ENCODE peak calls at places on chromosomes 1 and 21, in nine cellular contexts. G is lung, P is AG04450, O is aorta, C is tibial nerve, W is adrenal gland, F is GM23248, S is fibroblast of lung, J is fibroblast of mammary gland. I is an unnamed sample.
A peak's percentile ranks its signal among the peaks of the same experiment; 100 is the strongest.

GRCh38 chr21:27569091-27569490 is 602.2 kb upstream of the ADAMTS5 start:
- DNase-seq in G (no peak), P (no peak), O (no peak), C (no peak), W (no peak), F (no peak), S (peak; percentile 9), J (peak; percentile 33), I (no peak)

GRCh38 chr1:51628715-51629590 is 12.1 kb downstream of the OSBPL9 start:
- DNase-seq in G (no peak), P (no peak), O (no peak), C (no peak), W (no peak), F (no peak), S (no peak), J (no peak), I (no peak)

GRCh38 chr1:162233066-162233465 is 143.6 kb downstream of the SPATA46 start:
- DNase-seq in G (no peak), P (no peak), O (no peak), C (no peak), W (no peak), F (no peak), S (no peak), J (no peak), I (no peak)

GRCh38 chr1:217369271-217369981 is 261.5 kb downstream of the GPATCH2 start:
- DNase-seq in G (no peak), P (no peak), O (no peak), C (no peak), W (no peak), F (no peak), S (no peak), J (no peak), I (peak; percentile 38)

GRCh38 chr1:230822092-230822581 is 46.2 kb downstream of the C1orf198 start:
- DNase-seq in G (no peak), P (no peak), O (peak; percentile 69), C (peak; percentile 50), W (no peak), F (peak; percentile 67), S (peak; percentile 12), J (peak; percentile 88), I (no peak)

GRCh38 chr1:231494439-231495110 is 33.9 kb upstream of the TSNAX start:
- DNase-seq in G (no peak), P (no peak), O (no peak), C (no peak), W (no peak), F (no peak), S (no peak), J (no peak), I (no peak)

GRCh38 chr1:197781998-197782718 is 6.9 kb upstream of the DENND1B start:
- DNase-seq in G (no peak), P (no peak), O (no peak), C (no peak), W (no peak), F (peak; percentile 66), S (peak; percentile 69), J (peak; percentile 48), I (no peak)

GRCh38 chr1:148161252-148161901 is 9.3 kb upstream of the NBPF11 start:
- DNase-seq in G (no peak), P (no peak), O (no peak), C (no peak), W (no peak), F (no peak), S (no peak), J (no peak), I (no peak)

GRCh38 chr1:45938029-45938428 is 134.6 kb downstream of the MAST2 start:
- DNase-seq in G (no peak), P (no peak), O (no peak), C (no peak), W (no peak), F (no peak), S (no peak), J (no peak), I (no peak)

GRCh38 chr1:236494586-236495207 is 29.1 kb upstream of the LGALS8 start:
- DNase-seq in G (no peak), P (no peak), O (no peak), C (no peak), W (no peak), F (peak; percentile 32), S (peak; percentile 29), J (peak; percentile 24), I (no peak)

GRCh38 chr1:232853994-232854532 is 48.8 kb downstream of the MAP10 start:
- DNase-seq in G (no peak), P (peak; percentile 43), O (no peak), C (no peak), W (no peak), F (peak; percentile 91), S (peak; percentile 98), J (peak; percentile 71), I (no peak)

GRCh38 chr1:204846546-204846945 is 24.1 kb upstream of the NFASC start:
- DNase-seq in G (no peak), P (no peak), O (no peak), C (no peak), W (no peak), F (no peak), S (no peak), J (no peak), I (no peak)

DNA sequence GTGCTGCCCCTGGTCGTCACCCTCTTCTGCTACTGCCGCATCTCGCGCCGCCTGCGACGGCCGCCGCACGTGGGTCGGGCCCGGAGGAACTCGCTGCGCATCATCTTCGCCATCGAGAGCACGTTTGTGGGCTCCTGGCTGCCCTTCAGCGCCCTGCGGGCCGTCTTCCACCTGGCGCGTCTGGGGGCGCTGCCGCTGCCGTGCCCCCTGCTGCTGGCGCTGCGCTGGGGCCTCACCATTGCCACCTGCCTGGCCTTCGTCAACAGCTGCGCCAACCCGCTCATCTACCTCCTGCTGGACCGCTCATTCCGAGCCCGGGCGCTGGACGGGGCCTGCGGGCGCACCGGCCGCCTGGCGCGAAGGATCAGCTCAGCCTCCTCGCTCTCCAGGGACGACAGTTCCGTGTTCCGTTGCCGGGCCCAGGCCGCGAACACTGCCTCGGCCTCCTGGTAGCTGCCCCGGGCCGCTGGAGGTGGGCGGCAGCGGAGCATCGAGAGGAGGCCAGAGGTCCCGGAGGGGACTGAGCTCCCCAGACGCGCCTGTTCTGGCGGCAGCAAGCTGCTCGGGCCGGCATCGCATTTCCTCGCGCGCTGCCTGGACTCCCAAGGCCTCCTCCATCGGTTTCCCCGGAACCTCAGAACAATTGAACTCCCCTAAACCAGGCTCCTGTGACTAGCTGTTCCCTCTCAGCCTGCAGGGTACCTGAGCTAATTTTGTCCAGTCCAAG is 1.1 kb downstream of the GPR25 start:
- DNase-seq in G (peak; percentile 27), P (no peak), O (no peak), C (no peak), W (no peak), F (peak; percentile 30), S (no peak), J (no peak), I (no peak)
- H3K4me3 ChIP-seq in G (peak overlapping the region; percentile 19), P (peak overlapping the region; percentile 25), O (no peak overlapping the region), C (peak overlapping the region; percentile 42), W (no peak overlapping the region), F (peak overlapping the region; percentile 45), S (no peak overlapping the region), J (no peak overlapping the region), I (no peak overlapping the region)

DNA sequence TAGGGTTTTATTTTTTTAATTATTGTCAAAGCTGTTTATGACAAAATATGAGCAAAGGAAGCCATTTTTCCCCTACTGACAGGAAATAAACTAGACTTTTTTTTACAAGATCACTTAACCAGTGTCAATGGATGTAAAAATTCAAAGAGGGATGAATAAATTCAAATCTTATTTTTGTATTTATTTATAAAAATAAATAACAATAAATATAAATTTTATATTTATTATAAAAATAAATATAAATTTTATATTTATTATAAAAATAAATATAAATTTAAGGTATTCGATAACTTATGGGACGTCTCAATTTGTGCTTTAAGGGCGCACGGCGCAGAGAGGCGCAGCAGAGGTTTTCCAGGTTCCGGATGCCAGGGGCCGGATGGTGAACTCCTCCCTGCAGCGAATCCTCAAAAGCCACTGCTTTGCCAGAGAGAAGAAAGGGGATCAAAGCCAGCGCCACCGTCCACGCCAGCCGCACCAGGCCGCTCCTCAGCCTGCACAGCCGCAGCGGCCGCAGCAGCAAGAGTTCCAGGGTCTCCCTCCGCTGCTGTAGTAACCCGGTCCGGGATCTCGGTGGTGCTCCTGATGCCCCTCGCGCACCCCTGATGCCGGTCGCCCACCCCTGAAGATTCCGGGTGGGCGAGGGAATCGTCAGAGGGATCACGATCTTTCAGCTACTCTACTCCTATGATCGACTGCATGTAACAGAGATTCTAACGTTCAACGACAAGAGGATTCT is 28.6 kb upstream of the RLF start:
- DNase-seq in G (no peak), P (no peak), O (no peak), C (no peak), W (no peak), F (peak; percentile 39), S (peak; percentile 20), J (no peak), I (no peak)
- H3K4me3 ChIP-seq in G (no peak overlapping the region), P (peak overlapping the region; percentile 44), O (no peak overlapping the region), C (peak overlapping the region; percentile 23), W (no peak overlapping the region), F (peak overlapping the region; percentile 45), S (no peak overlapping the region), J (peak overlapping the region; percentile 12), I (no peak overlapping the region)

GRCh38 chr1:78048446-78048845 is 2.7 kb downstream of the GIPC2 start:
- DNase-seq in G (no peak), P (no peak), O (no peak), C (no peak), W (no peak), F (no peak), S (no peak), J (no peak), I (peak; percentile 51)

GRCh38 chr1:78045850-78046778 is at the start of gene GIPC2:
- DNase-seq in G (no peak), P (no peak), O (peak; percentile 52), C (no peak), W (peak; percentile 34), F (peak; percentile 60), S (peak; percentile 43), J (peak; percentile 56), I (no peak)

GRCh38 chr1:78045600-78045849 is 241 bp upstream of the GIPC2 start:
- DNase-seq in G (no peak), P (no peak), O (no peak), C (no peak), W (no peak), F (no peak), S (no peak), J (peak; percentile 27), I (no peak)

GRCh38 chr1:78047631-78048030 is 1.9 kb downstream of the GIPC2 start:
- DNase-seq in G (no peak), P (no peak), O (no peak), C (no peak), W (no peak), F (no peak), S (no peak), J (no peak), I (no peak)

DNA sequence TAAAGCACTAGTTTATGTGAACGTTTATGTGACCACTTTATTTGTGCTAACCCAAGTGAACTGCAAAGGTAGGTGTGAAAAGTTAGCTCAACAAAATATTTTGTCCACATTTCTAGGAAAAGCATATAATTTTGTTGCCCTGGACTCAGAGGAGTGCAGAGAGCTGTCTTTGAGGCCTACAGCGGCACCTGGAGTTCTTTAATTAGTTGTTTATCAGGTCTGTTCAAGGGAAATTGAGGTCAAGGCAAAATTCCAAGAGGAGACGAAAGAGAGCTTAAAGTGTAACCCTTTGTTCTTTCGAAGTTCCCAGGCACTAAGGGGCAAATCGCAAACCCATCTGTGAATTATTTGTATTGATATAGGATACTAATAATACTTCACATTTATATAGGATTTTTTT is 1.4 kb downstream of the GIPC2 start:
- DNase-seq in G (no peak), P (no peak), O (no peak), C (no peak), W (peak; percentile 44), F (no peak), S (no peak), J (no peak), I (no peak)
- H3K4me3 ChIP-seq in G (no peak overlapping the region), P (no peak overlapping the region), O (no peak overlapping the region), C (peak overlapping the region; percentile 71), W (no peak overlapping the region), F (no peak overlapping the region), S (no peak overlapping the region), J (no peak overlapping the region), I (no peak overlapping the region)

GRCh38 chr21:44454747-44455523 is at the start of gene LRRC3:
- DNase-seq in G (peak; percentile 90), P (no peak), O (peak; percentile 91), C (peak; percentile 59), W (peak; percentile 93), F (peak; percentile 83), S (peak; percentile 51), J (peak; percentile 72), I (peak; percentile 55)
- H3K4me3 ChIP-seq in G (peak within 1 kb of the TSS; percentile 60), P (peak within 1 kb of the TSS; percentile 22), O (peak within 1 kb of the TSS; percentile 67), C (peak within 1 kb of the TSS; percentile 94), W (peak within 1 kb of the TSS; percentile 25), F (peak within 1 kb of the TSS; percentile 73), S (no peak within 1 kb of the TSS), J (peak within 1 kb of the TSS; percentile 48), I (peak within 1 kb of the TSS; percentile 36)